ENCODE peak calls at places on chromosomes 11 and 22, in four cellular contexts. M is prostate gland, N is transverse colon, O is upper lobe of left lung. V is an unnamed sample.

GRCh38 chr11:15291885-15292284 is 177.2 kb downstream of the INSC start:
- DNase-seq in O (no peak), N (no peak), M (no peak), V (no peak)

GRCh38 chr11:94910281-94910680 is 63.1 kb downstream of the CWC15 start:
- DNase-seq in O (no peak), N (no peak), M (no peak), V (no peak)

GRCh38 chr11:28966951-28967350 is 858.8 kb downstream of the METTL15 start:
- DNase-seq in O (no peak), M (no peak), N (no peak), V (no peak)

GRCh38 chr22:39244496-39245129 is at the start of gene PDGFB:
- DNase-seq in N (peak; percentile 41), M (peak; percentile 39), O (peak; percentile 81), V (no peak)

GRCh38 chr11:38640854-38641253 is 2042.8 kb upstream of the RAG2 start:
- DNase-seq in O (no peak), M (no peak), N (no peak), V (no peak)

GRCh38 chr22:24485608-24486007 is 9.5 kb upstream of the UPB1 start:
- DNase-seq in N (no peak), M (no peak), O (no peak), V (no peak)

GRCh38 chr11:100434821-100435641 is 252.1 kb upstream of the ARHGAP42 start:
- DNase-seq in O (peak; percentile 39), N (no peak), M (no peak), V (no peak)

GRCh38 chr22:46916886-46917625 is 154.6 kb downstream of the TBC1D22A start:
- DNase-seq in M (no peak), N (no peak), O (no peak), V (no peak)

GRCh38 chr11:128734439-128735224 is 40.8 kb downstream of the FLI1 start:
- DNase-seq in M (no peak), N (peak; percentile 71), O (no peak), V (no peak)

GRCh38 chr22:44351685-44352377 is 39.1 kb upstream of the SHISAL1 start:
- DNase-seq in O (no peak), N (peak; percentile 54), M (peak; percentile 14), V (no peak)

GRCh38 chr11:76592961-76593360 is 77.6 kb downstream of the LRRC32 start:
- DNase-seq in M (no peak), O (no peak), N (peak; percentile 82), V (no peak)

GRCh38 chr11:34928960-34929680 is 12.7 kb downstream of the PDHX start:
- DNase-seq in N (no peak), M (no peak), O (no peak), V (no peak)

GRCh38 chr11:68397256-68397655 is 63.3 kb upstream of the PPP6R3 start:
- DNase-seq in N (no peak), M (no peak), O (peak; percentile 54), V (no peak)

GRCh38 chr11:2885017-2885675 is 429 bp downstream of the CDKN1C start:
- DNase-seq in N (peak; percentile 71), M (peak; percentile 58), O (peak; percentile 92), V (no peak)

GRCh38 chr22:18954333-18954732 is 18.2 kb upstream of the PRODH start:
- DNase-seq in M (peak; percentile 58), O (peak; percentile 95), N (peak; percentile 57), V (no peak)

GRCh38 chr11:108286369-108286768 is 63.5 kb downstream of the ATM start:
- DNase-seq in N (no peak), O (no peak), M (no peak), V (no peak)

GRCh38 chr22:31861226-31861840 is 83.0 kb upstream of the YWHAH start:
- DNase-seq in M (no peak), O (no peak), N (no peak), V (no peak)

GRCh38 chr11:67700548-67701262 is 26.3 kb upstream of the ALDH3B2 start:
- DNase-seq in N (no peak), O (no peak), M (no peak), V (no peak)

GRCh38 chr11:112051768-112052167 is 22.0 kb downstream of the PIH1D2 start:
- DNase-seq in N (no peak), O (no peak), M (no peak), V (no peak)

GRCh38 chr11:13135385-13136271 is 126.5 kb downstream of the RASSF10 start:
- DNase-seq in M (no peak), O (no peak), N (no peak), V (no peak)

GRCh38 chr11:125371451-125371935 is 124.6 kb downstream of the FEZ1 start:
- DNase-seq in M (no peak), N (no peak), O (no peak), V (no peak)

GRCh38 chr11:66891849-66892660 is 35.2 kb downstream of the LRFN4 start:
- DNase-seq in O (no peak), M (no peak), N (peak; percentile 59), V (no peak)

GRCh38 chr11:62680825-62681240 is 2.0 kb upstream of the UBXN1 start:
- DNase-seq in M (peak; percentile 48), O (no peak), N (peak; percentile 53), V (no peak)

GRCh38 chr11:69925366-69926196 is 106.4 kb upstream of the FGF3 start:
- DNase-seq in N (no peak), M (no peak), O (no peak), V (no peak)

GRCh38 chr22:26945565-26945964 is 288.2 kb downstream of the MIAT start:
- DNase-seq in M (no peak), N (no peak), O (no peak), V (no peak)

GRCh38 chr11:106789406-106789805 is 228.9 kb downstream of the GUCY1A2 start:
- DNase-seq in O (no peak), N (no peak), M (no peak), V (no peak)

GRCh38 chr11:74022541-74022940 is 13.7 kb upstream of the UCP3 start:
- DNase-seq in O (no peak), M (no peak), N (no peak), V (no peak)

GRCh38 chr11:74021998-74022397 is 13.1 kb upstream of the UCP3 start:
- DNase-seq in M (no peak), N (no peak), O (no peak), V (no peak)

GRCh38 chr11:74025467-74026166 is 16.7 kb upstream of the UCP3 start:
- DNase-seq in N (no peak), O (no peak), M (no peak), V (no peak)

GRCh38 chr11:74024630-74025029 is 15.7 kb upstream of the UCP3 start:
- DNase-seq in O (no peak), M (no peak), N (peak; percentile 33), V (no peak)

GRCh38 chr11:74023291-74023690 is 14.4 kb upstream of the UCP3 start:
- DNase-seq in M (no peak), O (no peak), N (no peak), V (no peak)
- TF ChIP-seq POLR2AphosphoS5 in M (no peak), O (no peak), N (no peak), V (no peak)

DNA sequence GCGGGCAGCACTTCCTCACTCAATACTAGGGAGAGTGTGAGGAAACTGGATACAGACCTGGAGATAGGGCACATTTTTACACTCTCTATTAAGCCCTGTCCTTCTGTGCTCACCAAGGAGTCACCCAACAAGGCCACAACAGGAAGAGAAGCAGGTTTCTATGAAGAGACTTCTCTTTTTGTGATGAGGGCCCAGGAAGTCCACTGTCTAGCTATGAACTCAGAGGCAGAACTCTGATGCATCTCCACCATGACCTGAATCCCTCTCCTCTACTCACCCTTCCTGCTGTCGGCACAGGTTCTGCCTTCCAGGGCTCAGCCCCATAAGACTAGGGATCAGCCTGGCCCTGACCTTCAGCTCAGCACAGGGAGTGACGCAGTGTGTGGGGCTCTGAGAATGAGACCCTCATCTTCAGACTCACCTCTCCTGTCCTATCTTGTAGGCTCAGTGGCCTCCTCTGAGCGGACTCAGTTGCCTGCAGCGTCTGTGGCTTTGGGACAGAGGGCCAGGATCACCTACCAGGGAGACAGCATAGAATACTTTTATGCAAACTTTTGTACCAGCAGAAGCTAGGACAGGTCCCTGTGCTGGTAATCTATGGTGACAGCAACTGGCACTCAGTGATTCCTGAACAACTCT is 49.3 kb upstream of the IGLL5 start:
- DNase-seq in O (no peak), N (no peak), M (no peak), V (no peak)
- TF ChIP-seq POLR2AphosphoS5 in O (no peak), N (no peak), M (no peak), V (no peak)

DNA sequence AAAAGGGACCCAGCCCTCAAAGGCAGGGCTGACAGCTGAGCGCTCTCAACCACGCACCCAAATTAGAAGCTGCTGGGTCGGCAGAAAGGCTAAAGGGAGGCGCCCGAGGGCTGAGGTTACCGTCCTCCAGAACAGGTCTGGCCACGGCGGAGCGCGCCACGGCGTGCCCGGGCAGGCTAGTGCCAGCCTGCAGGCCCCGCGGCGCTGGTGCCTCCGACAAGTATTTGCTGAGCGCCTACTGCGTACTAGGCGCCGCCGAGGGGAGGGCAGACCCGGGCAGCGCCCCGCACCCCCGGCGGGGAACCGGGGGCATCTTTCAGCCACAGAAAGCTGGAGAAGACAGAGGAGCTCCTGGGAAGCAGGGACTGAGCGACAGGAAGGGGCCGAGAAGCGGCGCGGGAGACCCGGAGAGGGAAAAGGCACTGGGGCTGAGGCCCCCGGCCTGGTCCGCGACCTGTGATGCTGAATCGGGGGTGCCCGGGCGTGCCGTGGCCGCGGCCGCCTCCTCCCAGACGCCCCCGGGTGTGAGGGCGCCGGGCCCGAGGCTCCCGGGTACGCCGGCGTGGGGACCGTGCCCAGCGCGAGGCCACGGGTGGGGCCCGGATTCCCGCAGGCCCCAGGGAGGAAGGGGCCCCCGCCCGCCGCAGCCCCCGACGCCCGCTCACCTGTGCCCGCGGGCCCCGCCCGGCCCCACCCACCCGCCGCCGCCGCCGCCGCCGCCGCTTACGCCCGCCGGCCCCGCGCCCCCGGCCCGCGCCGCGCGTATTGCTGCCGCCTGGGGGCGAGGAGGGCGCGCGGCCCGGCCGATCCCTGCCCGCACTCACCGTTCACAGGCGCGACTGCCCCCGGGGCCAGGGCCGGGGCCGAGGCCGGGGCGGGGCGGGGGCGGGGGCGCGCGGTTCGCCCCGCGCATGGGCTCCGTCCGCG is 521 bp downstream of the HRAS start:
- DNase-seq in N (no peak), M (peak; percentile 87), O (peak; percentile 92), V (no peak)
- TF ChIP-seq POLR2AphosphoS5 in N (no peak), M (peak; percentile 59), O (no peak), V (peak; percentile 26)

GRCh38 chr11:110989734-110990133 is 255.8 kb upstream of the POU2AF2 start:
- DNase-seq in N (peak; percentile 9), M (no peak), O (no peak), V (no peak)
- TF ChIP-seq POLR2AphosphoS5 in N (peak; percentile 74), M (no peak), O (peak; percentile 80), V (peak; percentile 29)

DNA sequence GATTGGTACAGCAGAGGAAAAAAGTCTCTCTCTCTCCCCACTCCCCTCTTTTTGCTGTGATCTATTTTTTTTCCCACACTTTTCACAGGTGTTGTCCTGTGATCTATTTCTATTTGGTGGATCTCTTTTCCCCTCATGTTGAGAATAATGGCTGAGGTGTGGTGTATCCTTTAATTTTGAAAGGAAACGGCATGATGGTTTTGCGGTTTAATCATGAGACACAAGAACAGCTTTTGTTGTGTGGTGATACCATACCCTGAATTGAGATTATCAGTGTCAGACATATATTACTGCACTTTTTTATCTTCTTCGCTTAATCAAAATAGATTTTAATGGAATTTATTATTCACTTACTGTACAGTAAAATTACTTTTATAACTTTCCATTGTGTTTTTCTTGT is 25.5 kb downstream of the NF2 start:
- DNase-seq in M (no peak), O (no peak), N (no peak), V (no peak)
- TF ChIP-seq POLR2AphosphoS5 in M (no peak), O (no peak), N (no peak), V (no peak)

GRCh38 chr11:19982761-19983495 is 177.3 kb downstream of the DBX1 start:
- DNase-seq in M (no peak), N (no peak), O (no peak), V (no peak)
- TF ChIP-seq POLR2AphosphoS5 in M (no peak), N (no peak), O (no peak), V (no peak)

GRCh38 chr22:29290061-29290460 is 16.4 kb upstream of the GAS2L1 start:
- DNase-seq in M (no peak), O (no peak), N (no peak), V (no peak)
- TF ChIP-seq POLR2AphosphoS5 in M (no peak), O (no peak), N (no peak), V (no peak)